ENCODE peak calls at places on chromosome 15, in nine cellular contexts. One of them, this sample, is unnamed.

GRCh38 chr15:92383528-92384326 is 10.0 kb upstream of the ST8SIA2 start:
- DNase-seq in fibroblast of pulmonary artery: peak
- DNase-seq in gastrocnemius medialis: no peak
- DNase-seq in uterus: no peak
- DNase-seq in LNCaP clone FGC: no peak
- DNase-seq in stomach: no peak
- DNase-seq in skeletal muscle cell: no peak
- DNase-seq in thyroid gland: no peak
- DNase-seq in Peyer's patch: no peak
- DNase-seq in this sample: peak

GRCh38 chr15:76987896-76988860 is 6.7 kb upstream of the PSTPIP1 start:
- DNase-seq in fibroblast of pulmonary artery: no peak
- DNase-seq in gastrocnemius medialis: peak
- DNase-seq in uterus: no peak
- DNase-seq in LNCaP clone FGC: no peak
- DNase-seq in stomach: no peak
- DNase-seq in skeletal muscle cell: no peak
- DNase-seq in thyroid gland: no peak
- DNase-seq in Peyer's patch: peak
- DNase-seq in this sample: peak

GRCh38 chr15:40463279-40463678 is 7.5 kb upstream of the CHST14 start:
- DNase-seq in fibroblast of pulmonary artery: no peak
- DNase-seq in gastrocnemius medialis: no peak
- DNase-seq in uterus: no peak
- DNase-seq in LNCaP clone FGC: no peak
- DNase-seq in stomach: no peak
- DNase-seq in skeletal muscle cell: no peak
- DNase-seq in thyroid gland: no peak
- DNase-seq in Peyer's patch: no peak
- DNase-seq in this sample: no peak

GRCh38 chr15:29090617-29091466 is 178.8 kb downstream of the NSMCE3 start:
- DNase-seq in fibroblast of pulmonary artery: peak
- DNase-seq in gastrocnemius medialis: no peak
- DNase-seq in uterus: no peak
- DNase-seq in LNCaP clone FGC: no peak
- DNase-seq in stomach: no peak
- DNase-seq in skeletal muscle cell: no peak
- DNase-seq in thyroid gland: peak
- DNase-seq in Peyer's patch: no peak
- DNase-seq in this sample: no peak

GRCh38 chr15:49900836-49901235 is 218.2 kb downstream of the ATP8B4 start:
- DNase-seq in fibroblast of pulmonary artery: no peak
- DNase-seq in gastrocnemius medialis: no peak
- DNase-seq in uterus: no peak
- DNase-seq in LNCaP clone FGC: no peak
- DNase-seq in stomach: no peak
- DNase-seq in skeletal muscle cell: no peak
- DNase-seq in thyroid gland: no peak
- DNase-seq in Peyer's patch: no peak
- DNase-seq in this sample: no peak

GRCh38 chr15:27336676-27337075 is 365.7 kb downstream of the GABRG3 start:
- DNase-seq in fibroblast of pulmonary artery: no peak
- DNase-seq in gastrocnemius medialis: no peak
- DNase-seq in uterus: no peak
- DNase-seq in LNCaP clone FGC: no peak
- DNase-seq in stomach: no peak
- DNase-seq in skeletal muscle cell: no peak
- DNase-seq in thyroid gland: no peak
- DNase-seq in Peyer's patch: no peak
- DNase-seq in this sample: no peak

GRCh38 chr15:91975241-91975978 is 121.9 kb downstream of the SLCO3A1 start:
- DNase-seq in fibroblast of pulmonary artery: no peak
- DNase-seq in gastrocnemius medialis: peak
- DNase-seq in uterus: no peak
- DNase-seq in LNCaP clone FGC: no peak
- DNase-seq in stomach: no peak
- DNase-seq in skeletal muscle cell: no peak
- DNase-seq in thyroid gland: no peak
- DNase-seq in Peyer's patch: no peak
- DNase-seq in this sample: no peak

GRCh38 chr15:55863911-55864310 is 121.0 kb upstream of the PRTG start:
- DNase-seq in fibroblast of pulmonary artery: no peak
- DNase-seq in gastrocnemius medialis: no peak
- DNase-seq in uterus: no peak
- DNase-seq in LNCaP clone FGC: no peak
- DNase-seq in stomach: no peak
- DNase-seq in skeletal muscle cell: no peak
- DNase-seq in thyroid gland: no peak
- DNase-seq in Peyer's patch: no peak
- DNase-seq in this sample: no peak

GRCh38 chr15:77998592-77998991 is 78.9 kb downstream of the TBC1D2B start:
- DNase-seq in fibroblast of pulmonary artery: no peak
- DNase-seq in gastrocnemius medialis: peak
- DNase-seq in uterus: no peak
- DNase-seq in LNCaP clone FGC: no peak
- DNase-seq in stomach: no peak
- DNase-seq in skeletal muscle cell: no peak
- DNase-seq in thyroid gland: no peak
- DNase-seq in Peyer's patch: no peak
- DNase-seq in this sample: no peak

GRCh38 chr15:38208779-38209178 is 43.9 kb upstream of the SPRED1 start:
- DNase-seq in fibroblast of pulmonary artery: no peak
- DNase-seq in gastrocnemius medialis: no peak
- DNase-seq in uterus: no peak
- DNase-seq in LNCaP clone FGC: no peak
- DNase-seq in stomach: no peak
- DNase-seq in skeletal muscle cell: no peak
- DNase-seq in thyroid gland: peak
- DNase-seq in Peyer's patch: no peak
- DNase-seq in this sample: no peak

GRCh38 chr15:36527512-36528162 is 51.8 kb upstream of the CDIN1 start:
- DNase-seq in fibroblast of pulmonary artery: no peak
- DNase-seq in gastrocnemius medialis: no peak
- DNase-seq in uterus: no peak
- DNase-seq in LNCaP clone FGC: no peak
- DNase-seq in stomach: no peak
- DNase-seq in skeletal muscle cell: no peak
- DNase-seq in thyroid gland: no peak
- DNase-seq in Peyer's patch: no peak
- DNase-seq in this sample: no peak

GRCh38 chr15:48147358-48147757 is 26.6 kb downstream of the SLC24A5 start:
- DNase-seq in fibroblast of pulmonary artery: no peak
- DNase-seq in gastrocnemius medialis: no peak
- DNase-seq in uterus: no peak
- DNase-seq in LNCaP clone FGC: no peak
- DNase-seq in stomach: no peak
- DNase-seq in skeletal muscle cell: no peak
- DNase-seq in thyroid gland: no peak
- DNase-seq in Peyer's patch: no peak
- DNase-seq in this sample: no peak

GRCh38 chr15:48153526-48153925 is 24.6 kb downstream of the MYEF2 start:
- DNase-seq in fibroblast of pulmonary artery: no peak
- DNase-seq in gastrocnemius medialis: no peak
- DNase-seq in uterus: no peak
- DNase-seq in LNCaP clone FGC: no peak
- DNase-seq in stomach: no peak
- DNase-seq in skeletal muscle cell: no peak
- DNase-seq in thyroid gland: no peak
- DNase-seq in Peyer's patch: no peak
- DNase-seq in this sample: no peak

GRCh38 chr15:48144889-48145288 is 24.1 kb downstream of the SLC24A5 start:
- DNase-seq in fibroblast of pulmonary artery: peak
- DNase-seq in gastrocnemius medialis: no peak
- DNase-seq in uterus: no peak
- DNase-seq in LNCaP clone FGC: no peak
- DNase-seq in stomach: no peak
- DNase-seq in skeletal muscle cell: no peak
- DNase-seq in thyroid gland: no peak
- DNase-seq in Peyer's patch: no peak
- DNase-seq in this sample: no peak

GRCh38 chr15:48145923-48146322 is 25.1 kb downstream of the SLC24A5 start:
- DNase-seq in fibroblast of pulmonary artery: no peak
- DNase-seq in gastrocnemius medialis: no peak
- DNase-seq in uterus: no peak
- DNase-seq in LNCaP clone FGC: no peak
- DNase-seq in stomach: no peak
- DNase-seq in skeletal muscle cell: no peak
- DNase-seq in thyroid gland: no peak
- DNase-seq in Peyer's patch: no peak
- DNase-seq in this sample: no peak

GRCh38 chr15:48149858-48150257 is 28.2 kb downstream of the MYEF2 start:
- DNase-seq in fibroblast of pulmonary artery: peak
- DNase-seq in gastrocnemius medialis: no peak
- DNase-seq in uterus: no peak
- DNase-seq in LNCaP clone FGC: no peak
- DNase-seq in stomach: no peak
- DNase-seq in skeletal muscle cell: peak
- DNase-seq in thyroid gland: no peak
- DNase-seq in Peyer's patch: no peak
- DNase-seq in this sample: no peak
- H3K4me3 ChIP-seq in fibroblast of pulmonary artery: no peak
- H3K4me3 ChIP-seq in gastrocnemius medialis: no peak
- H3K4me3 ChIP-seq in uterus: no peak
- H3K4me3 ChIP-seq in LNCaP clone FGC: no peak
- H3K4me3 ChIP-seq in stomach: no peak
- H3K4me3 ChIP-seq in skeletal muscle cell: no peak
- H3K4me3 ChIP-seq in thyroid gland: no peak
- H3K4me3 ChIP-seq in Peyer's patch: no peak
- H3K4me3 ChIP-seq in this sample: no peak

GRCh38 chr15:73965094-73965729 is 26.9 kb downstream of the STOML1 start:
- DNase-seq in fibroblast of pulmonary artery: no peak
- DNase-seq in gastrocnemius medialis: no peak
- DNase-seq in uterus: no peak
- DNase-seq in LNCaP clone FGC: no peak
- DNase-seq in stomach: no peak
- DNase-seq in skeletal muscle cell: no peak
- DNase-seq in thyroid gland: no peak
- DNase-seq in Peyer's patch: peak
- DNase-seq in this sample: no peak
- H3K4me3 ChIP-seq in fibroblast of pulmonary artery: no peak
- H3K4me3 ChIP-seq in gastrocnemius medialis: no peak
- H3K4me3 ChIP-seq in uterus: no peak
- H3K4me3 ChIP-seq in LNCaP clone FGC: no peak
- H3K4me3 ChIP-seq in stomach: peak
- H3K4me3 ChIP-seq in skeletal muscle cell: no peak
- H3K4me3 ChIP-seq in thyroid gland: no peak
- H3K4me3 ChIP-seq in Peyer's patch: peak
- H3K4me3 ChIP-seq in this sample: no peak

GRCh38 chr15:52559022-52559421 is 9.8 kb downstream of the ARPP19 start:
- DNase-seq in fibroblast of pulmonary artery: no peak
- DNase-seq in gastrocnemius medialis: no peak
- DNase-seq in uterus: no peak
- DNase-seq in LNCaP clone FGC: no peak
- DNase-seq in stomach: no peak
- DNase-seq in skeletal muscle cell: no peak
- DNase-seq in thyroid gland: no peak
- DNase-seq in Peyer's patch: no peak
- DNase-seq in this sample: no peak
- H3K4me3 ChIP-seq in fibroblast of pulmonary artery: no peak
- H3K4me3 ChIP-seq in gastrocnemius medialis: no peak
- H3K4me3 ChIP-seq in uterus: no peak
- H3K4me3 ChIP-seq in LNCaP clone FGC: no peak
- H3K4me3 ChIP-seq in stomach: no peak
- H3K4me3 ChIP-seq in skeletal muscle cell: no peak
- H3K4me3 ChIP-seq in thyroid gland: no peak
- H3K4me3 ChIP-seq in Peyer's patch: no peak
- H3K4me3 ChIP-seq in this sample: no peak

GRCh38 chr15:79635897-79636596 is 203.9 kb downstream of the MINAR1 start:
- DNase-seq in fibroblast of pulmonary artery: no peak
- DNase-seq in gastrocnemius medialis: no peak
- DNase-seq in uterus: no peak
- DNase-seq in LNCaP clone FGC: no peak
- DNase-seq in stomach: no peak
- DNase-seq in skeletal muscle cell: no peak
- DNase-seq in thyroid gland: no peak
- DNase-seq in Peyer's patch: no peak
- DNase-seq in this sample: no peak
- H3K4me3 ChIP-seq in fibroblast of pulmonary artery: no peak
- H3K4me3 ChIP-seq in gastrocnemius medialis: no peak
- H3K4me3 ChIP-seq in uterus: no peak
- H3K4me3 ChIP-seq in LNCaP clone FGC: no peak
- H3K4me3 ChIP-seq in stomach: no peak
- H3K4me3 ChIP-seq in skeletal muscle cell: no peak
- H3K4me3 ChIP-seq in thyroid gland: no peak
- H3K4me3 ChIP-seq in Peyer's patch: no peak
- H3K4me3 ChIP-seq in this sample: no peak

GRCh38 chr15:51335538-51335961 is 2.8 kb downstream of the CYP19A1 start:
- DNase-seq in fibroblast of pulmonary artery: no peak
- DNase-seq in gastrocnemius medialis: no peak
- DNase-seq in uterus: no peak
- DNase-seq in LNCaP clone FGC: no peak
- DNase-seq in stomach: no peak
- DNase-seq in skeletal muscle cell: no peak
- DNase-seq in thyroid gland: no peak
- DNase-seq in Peyer's patch: no peak
- DNase-seq in this sample: no peak
- H3K4me3 ChIP-seq in fibroblast of pulmonary artery: no peak
- H3K4me3 ChIP-seq in gastrocnemius medialis: no peak
- H3K4me3 ChIP-seq in uterus: no peak
- H3K4me3 ChIP-seq in LNCaP clone FGC: no peak
- H3K4me3 ChIP-seq in stomach: no peak
- H3K4me3 ChIP-seq in skeletal muscle cell: no peak
- H3K4me3 ChIP-seq in thyroid gland: no peak
- H3K4me3 ChIP-seq in Peyer's patch: no peak
- H3K4me3 ChIP-seq in this sample: no peak

GRCh38 chr15:89377842-89378698 is 43.4 kb upstream of the POLG start:
- DNase-seq in fibroblast of pulmonary artery: no peak
- DNase-seq in gastrocnemius medialis: no peak
- DNase-seq in uterus: no peak
- DNase-seq in LNCaP clone FGC: peak
- DNase-seq in stomach: no peak
- DNase-seq in skeletal muscle cell: no peak
- DNase-seq in thyroid gland: peak
- DNase-seq in Peyer's patch: no peak
- DNase-seq in this sample: no peak
- H3K4me3 ChIP-seq in fibroblast of pulmonary artery: no peak
- H3K4me3 ChIP-seq in gastrocnemius medialis: peak
- H3K4me3 ChIP-seq in uterus: peak
- H3K4me3 ChIP-seq in LNCaP clone FGC: no peak
- H3K4me3 ChIP-seq in stomach: peak
- H3K4me3 ChIP-seq in skeletal muscle cell: peak
- H3K4me3 ChIP-seq in thyroid gland: no peak
- H3K4me3 ChIP-seq in Peyer's patch: peak
- H3K4me3 ChIP-seq in this sample: no peak